ENCODE peak calls at places on chromosomes 12 and 14, in four cellular contexts. One of them, this sample, is unnamed.

GRCh38 chr12:13038491-13039161 is 5.6 kb upstream of the FAM234B start:
- DNase-seq in GM12878: no peak
- DNase-seq in WTC11: no peak
- DNase-seq in K562: no peak
- DNase-seq in this sample: no peak

GRCh38 chr14:96204151-96205058 is at the start of gene BDKRB2:
- DNase-seq in GM12878: no peak
- DNase-seq in WTC11: peak
- DNase-seq in K562: peak
- DNase-seq in this sample: peak

GRCh38 chr12:9796346-9796745 is 30.9 kb upstream of the KLRF1 start:
- DNase-seq in WTC11: no peak
- DNase-seq in K562: no peak
- DNase-seq in GM12878: no peak
- DNase-seq in this sample: no peak

GRCh38 chr14:101451166-101451565 is 110.1 kb upstream of the DIO3 start:
- DNase-seq in WTC11: no peak
- DNase-seq in GM12878: no peak
- DNase-seq in K562: no peak
- DNase-seq in this sample: no peak

GRCh38 chr12:6567112-6567680 is 895 bp downstream of the NOP2 start:
- DNase-seq in K562: no peak
- DNase-seq in GM12878: no peak
- DNase-seq in WTC11: no peak
- DNase-seq in this sample: no peak

GRCh38 chr12:65940744-65941143 is 116.5 kb downstream of the HMGA2 start:
- DNase-seq in K562: no peak
- DNase-seq in GM12878: no peak
- DNase-seq in WTC11: no peak
- DNase-seq in this sample: no peak

GRCh38 chr14:77505031-77505430 is 6.4 kb upstream of the ISM2 start:
- DNase-seq in WTC11: no peak
- DNase-seq in GM12878: no peak
- DNase-seq in K562: no peak
- DNase-seq in this sample: no peak

GRCh38 chr14:49957089-49957852 is 64.4 kb downstream of the ARF6 start:
- DNase-seq in GM12878: no peak
- DNase-seq in K562: no peak
- DNase-seq in WTC11: no peak
- DNase-seq in this sample: no peak

GRCh38 chr14:34038358-34039057 is 87.6 kb upstream of the EGLN3 start:
- DNase-seq in K562: no peak
- DNase-seq in GM12878: no peak
- DNase-seq in WTC11: no peak
- DNase-seq in this sample: no peak

GRCh38 chr12:66751432-66752113 is 72.7 kb upstream of the GRIP1 start:
- DNase-seq in WTC11: no peak
- DNase-seq in K562: no peak
- DNase-seq in GM12878: no peak
- DNase-seq in this sample: no peak

GRCh38 chr12:104356231-104357115 is 52.9 kb downstream of the EID3 start:
- DNase-seq in GM12878: no peak
- DNase-seq in WTC11: no peak
- DNase-seq in K562: no peak
- DNase-seq in this sample: no peak

GRCh38 chr12:86264451-86265328 is 8.5 kb upstream of the MGAT4C start:
- DNase-seq in WTC11: peak
- DNase-seq in GM12878: no peak
- DNase-seq in K562: no peak
- DNase-seq in this sample: peak

DNA sequence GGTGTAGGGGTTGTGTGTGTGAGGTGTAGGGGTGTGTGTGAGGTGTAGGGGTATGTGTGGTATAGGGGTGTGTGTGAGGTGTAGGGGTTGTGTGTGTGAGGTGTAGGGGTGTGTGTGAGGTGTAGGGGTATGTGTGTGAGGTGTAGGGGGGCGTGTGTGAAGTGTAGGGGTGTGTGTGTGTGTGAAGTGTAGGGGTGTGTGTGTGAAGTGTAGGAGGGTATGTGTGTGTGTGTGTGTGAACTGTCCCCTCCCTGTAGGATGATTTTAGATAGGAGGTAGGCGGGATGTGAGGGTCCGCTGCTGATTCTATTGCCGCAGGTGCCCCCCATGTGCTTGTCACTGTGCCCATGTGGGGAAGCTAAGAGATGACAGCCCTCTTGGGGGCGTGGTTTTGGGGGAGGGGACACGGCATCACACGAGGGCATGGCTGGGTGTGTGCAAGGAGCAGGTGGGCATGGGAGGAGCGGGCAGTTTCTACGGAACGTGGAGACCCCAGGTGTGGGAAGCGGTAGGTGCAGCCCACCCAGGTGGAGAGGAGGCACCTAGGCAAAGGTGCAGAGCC is 88.5 kb downstream of the DDX51 start:
- DNase-seq in K562: no peak
- DNase-seq in WTC11: no peak
- DNase-seq in GM12878: no peak
- DNase-seq in this sample: no peak
- TF ChIP-seq USF1 in K562: no peak
- TF ChIP-seq USF1 in WTC11: no peak
- TF ChIP-seq USF1 in GM12878: no peak
- TF ChIP-seq USF1 in this sample: no peak

DNA sequence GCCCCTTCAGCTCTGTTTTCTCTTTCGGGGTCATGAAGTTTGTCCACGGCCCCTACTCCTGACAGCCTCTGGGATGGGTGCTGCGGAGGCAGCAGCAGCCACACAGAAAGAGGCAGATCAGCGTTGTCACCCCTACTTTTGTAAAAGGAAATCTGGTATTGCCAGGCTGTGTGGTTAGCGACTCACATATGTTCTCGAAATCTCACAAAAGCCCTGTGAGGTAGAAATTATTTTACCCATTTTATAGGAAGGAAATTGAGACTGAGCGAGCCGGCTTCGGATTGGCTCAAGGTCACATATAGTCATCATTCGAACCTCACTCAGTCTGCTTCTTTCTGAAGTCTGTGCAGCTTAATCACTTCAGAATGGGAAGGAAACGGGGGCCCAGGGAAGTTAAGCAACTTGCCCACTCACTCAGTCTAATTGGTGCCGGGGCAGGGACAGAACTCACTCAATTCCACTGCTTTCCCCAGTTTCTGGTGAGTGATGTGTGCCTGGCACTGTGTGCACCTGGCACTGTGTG is 1.1 kb upstream of the CKAP4 start:
- DNase-seq in WTC11: no peak
- DNase-seq in K562: no peak
- DNase-seq in GM12878: no peak
- DNase-seq in this sample: no peak
- TF ChIP-seq MAX in WTC11: no peak
- TF ChIP-seq MAX in K562: no peak
- TF ChIP-seq MAX in GM12878: no peak
- TF ChIP-seq MAX in this sample: no peak

GRCh38 chr14:68379510-68380303 is 413.2 kb downstream of the ZFP36L1 start:
- DNase-seq in WTC11: no peak
- DNase-seq in K562: no peak
- DNase-seq in GM12878: no peak
- DNase-seq in this sample: no peak
- TF ChIP-seq USF1 in WTC11: no peak
- TF ChIP-seq USF1 in K562: no peak
- TF ChIP-seq USF1 in GM12878: no peak
- TF ChIP-seq USF1 in this sample: no peak

GRCh38 chr12:76820888-76821482 is 57.1 kb downstream of the ZDHHC17 start:
- DNase-seq in K562: peak
- DNase-seq in GM12878: no peak
- DNase-seq in WTC11: peak
- DNase-seq in this sample: peak
- TF ChIP-seq MAX in K562: no peak
- TF ChIP-seq MAX in GM12878: no peak
- TF ChIP-seq MAX in WTC11: no peak
- TF ChIP-seq MAX in this sample: no peak

GRCh38 chr12:71870409-71870808 is 30.9 kb downstream of the TBC1D15 start:
- DNase-seq in GM12878: peak
- DNase-seq in K562: no peak
- DNase-seq in WTC11: no peak
- DNase-seq in this sample: no peak

GRCh38 chr12:71865757-71866536 is 26.4 kb downstream of the TBC1D15 start:
- DNase-seq in WTC11: no peak
- DNase-seq in K562: no peak
- DNase-seq in GM12878: no peak
- DNase-seq in this sample: no peak

GRCh38 chr12:71867131-71867530 is 27.6 kb downstream of the TBC1D15 start:
- DNase-seq in GM12878: no peak
- DNase-seq in WTC11: no peak
- DNase-seq in K562: no peak
- DNase-seq in this sample: no peak

GRCh38 chr12:71871116-71871515 is 31.6 kb downstream of the TBC1D15 start:
- DNase-seq in K562: no peak
- DNase-seq in WTC11: no peak
- DNase-seq in GM12878: no peak
- DNase-seq in this sample: no peak

DNA sequence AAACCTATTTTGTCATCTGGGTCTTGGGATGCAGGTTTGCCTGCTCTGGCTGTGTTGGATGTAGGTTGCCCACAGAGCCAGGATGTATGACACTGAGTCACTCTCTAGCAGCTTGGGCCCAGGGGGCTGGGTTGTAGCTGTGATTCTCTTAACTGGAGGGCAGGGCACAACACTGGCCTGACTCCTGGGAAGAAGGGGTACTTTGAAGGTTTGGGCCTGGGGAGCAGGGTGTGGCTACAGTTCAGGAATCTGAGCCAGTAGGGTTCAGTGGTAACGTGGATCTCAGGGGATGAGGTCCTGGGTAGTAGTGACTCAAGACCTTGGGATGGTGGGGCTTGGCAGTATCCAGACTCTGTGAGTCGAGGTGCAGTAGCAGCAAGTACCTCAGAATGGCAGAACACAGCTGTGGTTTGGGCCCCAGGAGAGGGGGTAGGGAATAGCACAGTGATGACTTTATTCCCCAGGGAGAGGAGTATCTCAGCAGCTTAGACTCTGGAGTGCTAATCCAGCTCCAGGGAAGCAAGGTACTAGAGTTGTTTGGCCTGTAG is 25.7 kb downstream of the TBC1D15 start:
- DNase-seq in WTC11: no peak
- DNase-seq in GM12878: no peak
- DNase-seq in K562: no peak
- DNase-seq in this sample: no peak
- TF ChIP-seq USF1 in WTC11: no peak
- TF ChIP-seq USF1 in GM12878: no peak
- TF ChIP-seq USF1 in K562: no peak
- TF ChIP-seq USF1 in this sample: no peak

DNA sequence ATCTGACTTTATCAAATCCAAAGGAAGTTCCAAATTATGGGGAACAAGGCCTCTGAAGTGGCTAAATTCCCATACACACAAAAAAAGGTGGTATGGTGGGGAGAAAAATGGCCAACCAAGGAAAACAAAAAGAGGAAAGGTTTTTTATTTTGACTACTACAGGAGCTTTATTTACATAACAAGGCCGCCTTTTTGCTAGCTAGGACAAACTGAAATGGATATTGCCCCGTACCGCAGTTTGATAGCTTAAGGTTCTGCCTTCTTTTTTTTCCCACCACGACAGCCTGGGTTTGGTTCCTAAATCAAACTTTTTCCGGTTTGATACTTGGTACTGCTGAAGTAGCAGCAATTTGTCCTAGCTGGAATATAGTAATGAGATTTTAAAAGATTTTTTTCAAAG is 66.8 kb downstream of the COX16 start:
- DNase-seq in GM12878: no peak
- DNase-seq in K562: no peak
- DNase-seq in WTC11: no peak
- DNase-seq in this sample: no peak
- TF ChIP-seq MAX in GM12878: no peak
- TF ChIP-seq MAX in K562: no peak
- TF ChIP-seq MAX in WTC11: no peak
- TF ChIP-seq MAX in this sample: no peak

This sample was measured in SK-N-SH.